ENCODE peak calls at places on chromosomes 5 and 9, in ten cellular contexts. Z is PC-9, J is A549, Y is AG10803, C is fibroblast of the aortic adventitia, V is cardiac fibroblast, A is HCT116, R is osteoblast, X is fibroblast of pulmonary artery, T is mucosa of descending colon. G is an unnamed sample.

GRCh38 chr9:34988218-34989055 is 1.1 kb upstream of the DNAJB5 start:
- DNase-seq in A (no peak), J (no peak), X (no peak), Y (no peak), Z (no peak), C (no peak), R (no peak), T (peak), V (no peak), G (no peak)

GRCh38 chr5:135546014-135546413 is 10.2 kb upstream of the NEUROG1 start:
- DNase-seq in X (no peak), T (no peak), R (peak), C (no peak), V (no peak), A (no peak), J (no peak), Z (no peak), Y (no peak), G (no peak)

GRCh38 chr5:125559296-125559695 is 812.9 kb upstream of the ZNF608 start:
- DNase-seq in T (no peak), Y (peak), X (peak), J (peak), V (peak), C (peak), A (peak), R (no peak), Z (no peak), G (peak)

GRCh38 chr9:112669326-112669725 is 48.6 kb downstream of the INIP start:
- DNase-seq in X (no peak), T (no peak), A (no peak), Z (no peak), J (no peak), Y (no peak), C (no peak), R (no peak), V (no peak), G (no peak)

GRCh38 chr9:134793281-134793680 is 87.3 kb upstream of the FCN2 start:
- DNase-seq in T (no peak), Z (no peak), C (no peak), Y (peak), J (no peak), V (no peak), A (no peak), R (no peak), X (no peak), G (peak)

GRCh38 chr5:64758916-64759315 is 9.6 kb downstream of the SREK1IP1 start:
- DNase-seq in C (no peak), X (no peak), Y (no peak), R (no peak), A (no peak), J (no peak), Z (no peak), V (no peak), T (no peak), G (no peak)

GRCh38 chr5:145855842-145856267 is 17.0 kb downstream of the GRXCR2 start:
- DNase-seq in A (no peak), C (no peak), T (no peak), V (no peak), Z (no peak), X (no peak), Y (peak), R (no peak), J (no peak), G (peak)

GRCh38 chr5:123528878-123529277 is 16.9 kb downstream of the CSNK1G3 start:
- DNase-seq in V (no peak), X (no peak), Z (no peak), T (no peak), J (no peak), A (no peak), Y (no peak), C (no peak), R (no peak), G (no peak)

GRCh38 chr5:42665857-42666256 is 90.8 kb upstream of the CCDC152 start:
- DNase-seq in R (no peak), A (no peak), Z (no peak), J (no peak), T (no peak), C (no peak), Y (no peak), V (no peak), X (no peak), G (no peak)

GRCh38 chr5:53035868-53036381 is 46.8 kb downstream of the ITGA2 start:
- DNase-seq in T (no peak), J (peak), Z (no peak), A (no peak), C (peak), V (peak), X (peak), R (no peak), Y (no peak), G (no peak)

GRCh38 chr9:91421022-91421765 is 2.4 kb downstream of the NFIL3 start:
- DNase-seq in C (peak), Y (peak), R (peak), J (no peak), X (peak), Z (no peak), V (peak), A (no peak), T (peak), G (peak)

GRCh38 chr9:19782005-19782404 is 6.8 kb downstream of the SLC24A2 start:
- DNase-seq in Z (no peak), X (peak), Y (no peak), T (no peak), V (peak), A (no peak), J (no peak), C (no peak), R (peak), G (peak)

GRCh38 chr5:7391215-7391614 is 4.7 kb upstream of the ADCY2 start:
- DNase-seq in T (no peak), A (no peak), X (no peak), C (no peak), Z (no peak), J (no peak), R (no peak), Y (no peak), V (no peak), G (no peak)

GRCh38 chr5:56595561-56595960 is 219.8 kb upstream of the MAP3K1 start:
- DNase-seq in V (no peak), X (no peak), J (no peak), A (no peak), C (no peak), Y (no peak), T (no peak), R (no peak), Z (no peak), G (peak)

GRCh38 chr5:88687253-88687955 is 195.6 kb downstream of the MEF2C start:
- DNase-seq in X (no peak), R (peak), C (no peak), J (no peak), A (no peak), Z (no peak), V (no peak), Y (no peak), T (no peak), G (peak)

GRCh38 chr9:91187965-91188344 is 173.8 kb downstream of the AUH start:
- DNase-seq in V (peak), R (peak), X (peak), Z (no peak), A (no peak), J (no peak), C (peak), Y (peak), T (no peak), G (peak)

GRCh38 chr9:98080346-98080745 is 23.8 kb downstream of the NANS start:
- DNase-seq in V (peak), J (no peak), T (no peak), C (peak), Y (peak), R (peak), Z (no peak), X (peak), A (no peak), G (no peak)

GRCh38 chr9:111959468-111959941 is 62.9 kb downstream of the UGCG start:
- DNase-seq in Y (peak), R (peak), V (peak), A (peak), T (peak), Z (peak), J (peak), C (peak), X (peak), G (peak)

GRCh38 chr9:123556464-123557435 is 200.8 kb downstream of the CRB2 start:
- DNase-seq in T (no peak), A (no peak), C (no peak), V (no peak), R (no peak), Y (no peak), J (no peak), X (no peak), Z (no peak), G (no peak)

DNA sequence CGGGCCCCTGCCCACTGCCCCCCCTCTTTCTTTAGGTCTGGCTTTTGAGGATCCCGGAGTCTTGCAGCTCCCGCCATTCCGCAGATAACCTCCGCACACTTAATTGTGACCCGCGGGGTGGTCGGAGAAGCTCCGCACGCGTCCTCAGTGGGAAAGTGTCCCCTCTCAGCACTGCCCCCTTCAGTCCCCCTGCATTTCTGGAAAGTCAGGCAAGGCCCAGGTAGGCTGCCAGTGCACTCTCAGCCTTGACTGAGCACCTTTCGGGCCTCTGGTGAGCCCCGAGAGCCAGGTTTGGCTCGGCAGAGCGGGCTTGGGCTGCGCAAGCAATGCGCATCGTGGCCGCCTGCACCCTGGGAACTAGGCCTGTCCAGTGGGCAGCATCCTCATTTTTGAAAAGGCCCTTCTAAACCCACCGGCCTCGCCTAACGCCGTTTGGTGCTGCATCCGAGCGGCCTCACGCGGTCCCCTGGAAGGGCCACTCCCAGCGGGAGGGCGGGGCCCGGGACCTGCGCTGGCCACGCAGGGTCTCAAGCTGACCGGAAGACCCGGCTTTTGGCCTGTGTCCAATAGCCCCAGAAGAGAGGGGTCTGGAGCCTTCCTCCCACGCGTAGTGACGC is 6.7 kb upstream of the DMRT3 start:
- DNase-seq in R (no peak), T (no peak), V (no peak), Z (no peak), C (no peak), A (no peak), X (no peak), Y (no peak), J (no peak), G (no peak)
- H3K4me3 ChIP-seq in R (no peak), T (no peak), V (no peak), Z (no peak), C (no peak), A (no peak), X (no peak), Y (no peak), J (no peak), G (no peak)

GRCh38 chr9:81097167-81097566 is 592.2 kb downstream of the TLE1 start:
- DNase-seq in J (no peak), C (no peak), Z (no peak), Y (no peak), X (no peak), R (no peak), V (no peak), A (no peak), T (no peak), G (no peak)
- H3K4me3 ChIP-seq in J (no peak), C (no peak), Z (no peak), Y (no peak), X (no peak), R (no peak), V (no peak), A (no peak), T (no peak), G (no peak)

GRCh38 chr5:114928644-114929462 is 240.9 kb downstream of the TRIM36 start:
- DNase-seq in Y (no peak), A (no peak), C (no peak), J (no peak), V (no peak), T (peak), X (no peak), Z (no peak), R (no peak), G (no peak)

DNA sequence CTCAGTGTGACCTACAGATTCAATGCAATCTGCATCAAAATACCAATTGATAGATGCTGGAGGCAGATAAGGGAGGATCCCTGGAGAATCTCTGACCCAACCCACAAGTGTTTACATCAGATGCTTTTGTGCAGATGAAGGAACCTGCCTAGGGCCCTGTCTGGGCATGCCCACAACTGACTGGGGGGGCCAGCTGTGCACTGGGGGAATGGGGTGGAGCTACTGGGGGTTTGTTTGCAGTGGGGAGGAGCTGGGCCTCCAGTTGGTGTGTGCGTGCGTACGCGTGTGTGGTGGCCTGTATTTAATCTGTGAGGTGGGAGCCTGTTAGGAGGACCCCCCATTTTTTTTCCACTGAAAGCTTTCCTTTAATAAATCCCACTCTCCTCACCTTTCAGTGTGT is 244.9 kb downstream of the TRIM36 start:
- DNase-seq in V (no peak), J (no peak), Z (no peak), A (no peak), X (no peak), C (no peak), T (no peak), Y (no peak), R (no peak), G (no peak)
- H3K4me3 ChIP-seq in V (no peak), J (no peak), Z (no peak), A (no peak), X (no peak), C (no peak), T (no peak), Y (no peak), R (no peak), G (no peak)

GRCh38 chr5:156239800-156240199 is 87.2 kb upstream of the SGCD start:
- DNase-seq in A (no peak), Z (no peak), X (no peak), V (no peak), Y (no peak), J (no peak), C (no peak), R (no peak), T (no peak), G (no peak)
- H3K4me3 ChIP-seq in A (no peak), Z (no peak), X (no peak), V (no peak), Y (no peak), J (no peak), C (no peak), R (no peak), T (no peak), G (no peak)

DNA sequence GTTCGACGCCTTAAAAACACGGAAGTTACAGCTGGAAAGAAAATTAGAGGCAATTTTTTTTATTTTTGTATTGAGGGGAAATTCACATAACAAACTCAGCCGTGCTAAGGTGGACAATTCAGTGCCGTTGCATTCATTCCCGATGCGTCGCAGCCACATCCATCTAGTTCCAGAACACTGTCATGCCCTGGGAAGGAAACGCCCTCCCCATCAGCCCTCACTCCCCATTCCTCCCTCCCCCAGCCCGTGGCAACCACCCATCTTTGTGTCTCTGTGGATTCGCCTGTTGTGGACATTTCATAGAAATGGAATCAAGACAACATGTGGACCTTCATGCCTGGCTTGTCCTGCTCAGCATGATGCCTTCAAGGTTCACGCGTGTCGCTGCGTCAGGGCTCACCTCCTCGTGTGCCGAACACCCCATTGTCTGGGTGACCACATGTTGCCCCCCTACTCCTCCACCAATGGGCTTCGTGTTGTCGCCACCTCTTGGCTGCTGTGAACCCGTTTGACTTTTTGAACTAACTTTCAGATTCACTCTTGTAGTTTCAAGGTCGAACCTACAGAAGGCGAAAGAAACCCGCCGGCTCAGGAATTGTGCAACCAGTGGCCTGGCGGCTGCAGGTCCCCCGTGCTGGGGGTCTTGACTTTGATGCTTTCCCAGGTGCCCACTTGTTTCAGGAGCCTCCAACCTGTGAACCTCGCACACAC is 17.4 kb upstream of the CAMSAP1 start:
- DNase-seq in V (no peak), Z (no peak), A (no peak), Y (peak), R (peak), T (peak), X (no peak), J (no peak), C (no peak), G (no peak)
- H3K4me3 ChIP-seq in V (no peak), Z (no peak), A (no peak), Y (no peak), R (no peak), T (no peak), X (no peak), J (no peak), C (no peak), G (no peak)

GRCh38 chr9:133429641-133430161 is 7.5 kb downstream of the ADAMTS13 start:
- DNase-seq in J (peak), C (no peak), Y (no peak), X (peak), A (no peak), V (peak), T (no peak), R (peak), Z (no peak), G (no peak)

GRCh38 chr9:133429216-133429613 is 7.0 kb downstream of the ADAMTS13 start:
- DNase-seq in J (no peak), C (no peak), Y (no peak), T (no peak), V (no peak), A (no peak), R (peak), X (no peak), Z (no peak), G (no peak)

GRCh38 chr9:133427658-133428348 is 5.6 kb downstream of the ADAMTS13 start:
- DNase-seq in Y (no peak), T (no peak), R (peak), C (no peak), V (no peak), A (no peak), J (no peak), Z (no peak), X (no peak), G (no peak)

GRCh38 chr9:133430244-133430643 is 8.1 kb downstream of the ADAMTS13 start:
- DNase-seq in X (no peak), A (no peak), V (no peak), Z (no peak), R (peak), J (no peak), Y (no peak), C (no peak), T (no peak), G (no peak)

GRCh38 chr9:133428579-133429215 is 6.5 kb downstream of the ADAMTS13 start:
- DNase-seq in J (peak), Y (no peak), Z (peak), R (peak), A (no peak), T (no peak), X (no peak), C (no peak), V (no peak), G (no peak)
- H3K4me3 ChIP-seq in J (peak), Y (no peak), Z (no peak), R (no peak), A (no peak), T (no peak), X (no peak), C (peak), V (no peak), G (no peak)

GRCh38 chr9:124758691-124759090 is 12.4 kb downstream of the NR6A1 start:
- DNase-seq in A (no peak), T (no peak), Y (no peak), R (no peak), J (no peak), V (no peak), C (no peak), Z (no peak), X (no peak), G (no peak)
- H3K4me3 ChIP-seq in A (no peak), T (no peak), Y (no peak), R (no peak), J (no peak), V (no peak), C (no peak), Z (no peak), X (no peak), G (no peak)

GRCh38 chr9:83979812-83980394 is at the start of gene HNRNPK:
- DNase-seq in A (peak), Y (peak), Z (peak), R (peak), J (peak), T (peak), X (peak), V (peak), C (peak), G (peak)

GRCh38 chr9:83977196-83977595 is 2.8 kb downstream of the HNRNPK start:
- DNase-seq in R (no peak), C (no peak), Y (no peak), J (no peak), A (no peak), T (no peak), Z (no peak), X (no peak), V (no peak), G (no peak)

GRCh38 chr9:83980395-83981125 is at the start of gene RMI1:
- DNase-seq in C (peak), R (peak), Y (peak), Z (peak), V (peak), J (peak), A (peak), T (peak), X (peak), G (peak)

GRCh38 chr9:83978992-83979811 is 813 bp downstream of the HNRNPK start:
- DNase-seq in T (peak), Y (peak), Z (peak), V (peak), J (peak), C (peak), A (no peak), X (peak), R (peak), G (peak)

GRCh38 chr9:83981126-83981871 is 694 bp downstream of the RMI1 start:
- DNase-seq in A (no peak), T (no peak), J (peak), C (peak), Z (no peak), X (peak), Y (peak), R (peak), V (peak), G (peak)
- H3K4me3 ChIP-seq in A (peak), T (peak), J (peak), C (peak), Z (peak), X (peak), Y (peak), R (peak), V (peak), G (peak)